ENCODE peak calls at places on chromosomes 7 and 10, in six cellular contexts. O, Q, K, B, G and A are unnamed samples.

GRCh38 chr7:149624006-149624405 is 126.4 kb upstream of the ZNF746 start:
- DNase-seq in Q (peak), B (peak), G (peak), K (no peak), O (peak), A (peak)

GRCh38 chr10:15453462-15453861 is 82.4 kb upstream of the FAM171A1 start:
- DNase-seq in G (no peak), B (no peak), K (no peak), Q (no peak), O (no peak), A (no peak)

GRCh38 chr10:72274730-72275350 is 1.1 kb downstream of the DDIT4 start:
- DNase-seq in B (peak), Q (peak), O (peak), G (peak), K (no peak), A (peak)

GRCh38 chr7:25879799-25880198 is 272.2 kb upstream of the NFE2L3 start:
- DNase-seq in O (no peak), G (no peak), B (no peak), Q (no peak), K (no peak), A (no peak)

GRCh38 chr7:139481364-139481763 is 2.1 kb downstream of the KLRG2 start:
- DNase-seq in G (peak), O (no peak), Q (no peak), K (no peak), B (no peak), A (no peak)

GRCh38 chr7:135755351-135755753 is 6.7 kb upstream of the FAM180A start:
- DNase-seq in Q (no peak), O (no peak), G (no peak), K (no peak), B (no peak), A (peak)

GRCh38 chr7:116671681-116672595 is at the start of gene MET:
- DNase-seq in G (peak), Q (peak), K (peak), B (peak), O (peak), A (peak)

GRCh38 chr10:58266003-58266825 is 1.5 kb downstream of the IPMK start:
- DNase-seq in B (no peak), G (peak), O (no peak), Q (no peak), K (no peak), A (no peak)

GRCh38 chr10:80555415-80555814 is 17.7 kb downstream of the SH2D4B start:
- DNase-seq in Q (no peak), B (no peak), G (no peak), K (peak), O (no peak), A (no peak)

GRCh38 chr10:76582536-76582935 is 1055.1 kb downstream of the KCNMA1 start:
- DNase-seq in G (no peak), O (no peak), Q (no peak), B (no peak), K (no peak), A (no peak)

GRCh38 chr10:132066812-132067211 is 1.1 kb downstream of the JAKMIP3 start:
- DNase-seq in O (no peak), K (peak), G (no peak), B (no peak), Q (peak), A (no peak)

GRCh38 chr7:27238979-27239779 is 3.4 kb upstream of the EVX1 start:
- DNase-seq in Q (no peak), G (peak), O (no peak), K (no peak), B (no peak), A (no peak)

GRCh38 chr10:42992957-42993390 is 83.9 kb upstream of the RET start:
- DNase-seq in Q (no peak), B (no peak), O (no peak), G (no peak), K (peak), A (peak)

GRCh38 chr7:54780490-54780889 is 21.5 kb upstream of the SEC61G start:
- DNase-seq in O (no peak), Q (no peak), K (no peak), B (no peak), G (no peak), A (no peak)

GRCh38 chr7:12296051-12296570 is 85.0 kb downstream of the TMEM106B start:
- DNase-seq in Q (no peak), K (no peak), B (no peak), O (no peak), G (no peak), A (no peak)

GRCh38 chr7:70704921-70705346 is 427.0 kb upstream of the GALNT17 start:
- DNase-seq in B (no peak), O (no peak), Q (no peak), K (no peak), G (no peak), A (no peak)

GRCh38 chr10:74932648-74933047 is 106.2 kb downstream of the KAT6B start:
- DNase-seq in Q (peak), O (peak), B (peak), G (no peak), K (no peak), A (peak)

DNA sequence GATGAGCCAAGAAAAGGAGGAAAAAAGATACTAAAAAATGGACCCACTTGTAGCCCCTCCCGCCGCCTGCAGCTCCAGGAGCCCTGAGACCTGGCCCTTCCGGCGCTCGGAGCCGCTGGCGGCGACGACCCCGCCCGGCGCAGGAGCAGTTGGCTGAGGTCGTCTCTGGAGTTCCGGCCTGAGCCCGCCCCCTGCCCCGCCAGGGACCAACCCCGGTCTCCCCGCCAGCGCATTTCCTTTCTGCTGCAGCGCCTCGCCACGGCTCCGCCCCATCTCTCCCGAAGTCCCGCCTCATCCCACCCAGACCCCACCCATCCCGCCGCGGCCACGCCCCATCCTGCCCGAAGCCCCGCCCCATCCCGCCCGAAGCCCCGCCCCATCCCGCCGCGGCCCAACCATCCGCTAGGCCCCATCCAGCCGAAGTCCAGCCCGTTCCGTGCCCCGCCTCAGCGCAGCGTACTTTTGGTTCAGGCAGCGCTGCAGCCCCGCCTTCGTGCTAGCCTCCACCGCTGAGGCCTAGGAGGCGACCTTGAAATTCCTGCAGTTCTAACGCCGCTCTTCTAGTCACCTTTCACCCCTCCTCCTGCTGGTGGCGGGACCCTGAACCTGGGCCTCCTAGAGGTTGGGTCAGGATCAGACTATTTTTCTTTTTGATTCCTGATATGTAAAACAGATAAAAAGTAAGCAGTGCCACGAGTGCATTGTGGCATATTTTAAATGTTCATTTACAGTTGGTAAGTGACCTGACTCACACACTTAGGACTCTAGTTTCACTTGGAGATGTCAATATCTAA is at the start of gene STN1:
- DNase-seq in O (peak), K (peak), B (peak), Q (peak), G (peak), A (peak)
- TF ChIP-seq EP300 in O (no peak), K (no peak), B (peak), Q (peak), G (peak), A (no peak)

GRCh38 chr10:63630085-63630927 is 109.1 kb downstream of the REEP3 start:
- DNase-seq in B (peak), G (peak), Q (peak), O (peak), K (peak), A (peak)
- TF ChIP-seq EP300 in B (no peak), G (no peak), Q (peak), O (peak), K (no peak), A (peak)

GRCh38 chr10:127018298-127018650 is 113.0 kb downstream of the DOCK1 start:
- DNase-seq in B (no peak), G (no peak), Q (no peak), O (no peak), K (no peak), A (no peak)
- TF ChIP-seq EP300 in B (no peak), G (no peak), Q (no peak), O (no peak), K (no peak), A (no peak)

DNA sequence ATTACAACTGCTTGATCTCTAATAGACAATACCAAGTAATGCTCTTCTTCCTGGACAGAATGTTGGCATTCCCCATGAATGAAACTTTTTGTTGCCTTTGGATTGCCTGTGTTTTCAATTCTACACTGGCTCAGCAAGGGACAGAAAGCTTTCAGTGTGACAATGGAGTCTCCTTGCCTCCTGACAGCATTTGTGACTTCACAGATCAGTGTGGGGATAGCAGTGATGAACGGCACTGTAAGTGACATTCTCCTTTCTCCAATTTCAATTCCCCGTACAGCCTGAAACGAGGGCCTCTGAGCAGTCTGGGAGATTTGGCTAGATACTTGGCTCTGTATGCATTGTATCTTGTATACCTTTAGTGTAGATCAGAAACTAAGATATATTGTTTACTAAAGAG is 300 bp downstream of the MALRD1 start:
- DNase-seq in G (no peak), B (no peak), Q (no peak), K (no peak), O (no peak), A (no peak)
- TF ChIP-seq EP300 in G (no peak), B (no peak), Q (no peak), K (no peak), O (no peak), A (no peak)

GRCh38 chr10:91220194-91220953 is at the start of gene PCGF5:
- DNase-seq in K (peak), G (peak), Q (peak), B (peak), O (peak), A (peak)
- TF ChIP-seq EP300 in K (no peak), G (peak), Q (no peak), B (no peak), O (no peak), A (no peak)

GRCh38 chr7:56053379-56053778 is 1.8 kb downstream of the CCT6A start:
- DNase-seq in Q (no peak), G (no peak), O (no peak), B (no peak), K (no peak), A (no peak)

GRCh38 chr7:56051053-56051338 is 248 bp downstream of the PSPH start:
- DNase-seq in B (no peak), Q (no peak), O (no peak), K (no peak), G (no peak), A (no peak)

GRCh38 chr7:56053993-56054392 is 2.4 kb downstream of the CCT6A start:
- DNase-seq in O (no peak), K (no peak), Q (no peak), G (no peak), B (no peak), A (no peak)

GRCh38 chr7:56048245-56048644 is 3.0 kb downstream of the PSPH start:
- DNase-seq in B (no peak), G (no peak), K (no peak), Q (no peak), O (no peak), A (no peak)

DNA sequence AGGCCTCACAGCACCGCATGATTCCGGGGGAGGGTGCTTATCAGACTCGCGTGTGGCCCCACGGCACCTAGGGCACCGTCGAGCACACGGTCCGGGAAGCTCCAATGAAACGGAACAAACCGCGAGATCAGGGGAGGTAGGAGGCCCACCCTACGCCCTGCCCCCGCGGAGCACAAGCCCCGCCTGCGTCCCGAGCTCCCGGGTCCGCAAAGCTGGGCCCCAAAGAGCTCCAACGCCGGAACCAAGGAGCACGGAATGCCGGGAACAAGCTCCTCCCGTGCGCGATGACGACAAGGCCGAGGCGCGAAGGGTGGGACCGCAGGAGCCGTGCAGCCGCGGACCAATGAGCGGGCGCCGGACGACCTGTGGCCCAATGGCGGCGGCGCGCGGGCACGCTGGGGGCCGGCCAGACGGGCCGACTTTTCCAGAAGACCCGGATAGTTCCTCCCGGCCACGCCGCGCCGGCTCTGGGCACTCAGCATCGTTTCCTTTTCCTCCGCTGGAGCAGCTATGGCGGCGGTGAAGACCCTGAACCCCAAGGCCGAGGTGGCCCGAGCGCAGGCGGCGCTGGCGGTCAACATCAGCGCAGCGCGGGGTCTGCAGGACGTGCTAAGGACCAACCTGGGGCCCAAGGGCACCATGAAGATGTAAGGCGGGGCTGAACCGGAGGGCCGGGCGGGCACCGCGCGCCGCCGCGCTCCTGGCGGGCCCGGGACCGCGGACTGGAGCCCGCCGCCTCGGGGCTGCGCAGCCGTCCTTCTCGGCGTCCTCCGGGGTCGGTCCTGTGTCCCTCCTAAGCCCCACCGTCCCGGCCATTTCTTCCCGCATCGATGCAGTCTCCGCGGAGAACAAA is at the start of the genes CCT6A and PSPH:
- DNase-seq in O (peak), Q (peak), G (peak), K (peak), B (peak), A (peak)
- TF ChIP-seq EP300 in O (no peak), Q (peak), G (peak), K (no peak), B (peak), A (peak)

GRCh38 chr7:81175291-81175942 is 256.6 kb upstream of the SEMA3C start:
- DNase-seq in Q (no peak), B (no peak), O (no peak), K (no peak), G (no peak), A (no peak)
- TF ChIP-seq EP300 in Q (no peak), B (no peak), O (no peak), K (no peak), G (no peak), A (no peak)

GRCh38 chr7:20328692-20329091 is 2.0 kb upstream of the ITGB8 start:
- DNase-seq in B (no peak), O (no peak), Q (no peak), G (no peak), K (no peak), A (no peak)

GRCh38 chr7:20331231-20331880 is 656 bp downstream of the ITGB8 start:
- DNase-seq in O (peak), Q (peak), K (peak), B (peak), G (no peak), A (peak)

GRCh38 chr7:20329389-20330175 is 1.1 kb upstream of the ITGB8 start:
- DNase-seq in O (peak), K (no peak), G (peak), B (peak), Q (peak), A (peak)

GRCh38 chr7:20330797-20331230 is at the start of gene ITGB8:
- DNase-seq in G (peak), O (peak), Q (peak), K (peak), B (no peak), A (peak)

DNA sequence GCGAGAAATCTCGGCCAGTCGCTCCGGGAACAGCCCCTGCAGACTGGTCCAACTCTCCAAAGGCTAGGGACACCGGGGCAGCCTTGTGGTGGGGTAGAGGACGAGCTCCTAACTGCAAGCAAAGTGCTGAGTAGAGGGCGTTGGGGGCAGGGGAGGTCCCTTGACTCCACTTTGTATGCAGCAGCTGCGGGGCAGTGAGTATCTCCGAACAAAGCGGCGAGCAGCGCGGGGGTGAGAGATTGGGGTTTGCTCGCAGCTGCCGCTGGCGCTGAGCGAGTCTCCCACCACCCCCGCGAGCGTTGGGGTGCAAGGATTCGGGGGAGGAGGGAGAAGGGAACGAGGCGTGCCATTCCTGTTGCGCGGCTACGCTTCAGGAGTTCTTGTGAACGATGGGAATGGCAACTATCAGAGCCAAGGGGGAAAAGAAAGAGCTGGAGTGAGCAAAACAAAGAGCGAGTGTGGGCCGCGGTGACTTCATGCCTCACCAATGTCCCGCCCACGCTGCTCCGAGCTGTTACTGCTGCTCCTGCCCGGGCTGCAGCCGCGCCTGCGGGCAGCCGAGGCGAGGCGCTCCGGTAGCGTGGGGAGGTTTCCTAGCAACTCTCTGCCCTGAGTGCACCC is 414 bp upstream of the ITGB8 start:
- DNase-seq in O (peak), K (peak), Q (peak), G (peak), B (peak), A (peak)
- TF ChIP-seq EP300 in O (no peak), K (no peak), Q (no peak), G (no peak), B (no peak), A (no peak)

GRCh38 chr10:108378779-108379178 is 1214.3 kb upstream of the SORCS1 start:
- DNase-seq in K (no peak), B (no peak), O (no peak), G (no peak), Q (no peak), A (no peak)

GRCh38 chr10:108374991-108375390 is 1210.5 kb upstream of the SORCS1 start:
- DNase-seq in B (no peak), K (no peak), G (no peak), Q (no peak), O (no peak), A (no peak)

GRCh38 chr10:108375691-108376090 is 1211.2 kb upstream of the SORCS1 start:
- DNase-seq in G (no peak), B (no peak), O (no peak), K (no peak), Q (no peak), A (no peak)
- TF ChIP-seq EP300 in G (no peak), B (no peak), O (no peak), K (no peak), Q (no peak), A (no peak)

GRCh38 chr7:137933270-137934017 is 68.4 kb downstream of the CREB3L2 start:
- DNase-seq in Q (no peak), K (peak), B (peak), G (peak), O (no peak), A (peak)

GRCh38 chr7:137930616-137931015 is 71.3 kb downstream of the CREB3L2 start:
- DNase-seq in B (no peak), Q (no peak), G (no peak), O (no peak), K (no peak), A (no peak)

GRCh38 chr7:137931823-137932222 is 70.1 kb downstream of the CREB3L2 start:
- DNase-seq in B (no peak), O (no peak), Q (no peak), G (no peak), K (no peak), A (no peak)

GRCh38 chr7:137934176-137934826 is 67.6 kb downstream of the CREB3L2 start:
- DNase-seq in K (no peak), G (no peak), O (no peak), B (no peak), Q (no peak), A (no peak)

GRCh38 chr7:137932881-137933269 is 69.0 kb downstream of the CREB3L2 start:
- DNase-seq in O (no peak), K (no peak), G (no peak), B (no peak), Q (peak), A (no peak)
- TF ChIP-seq EP300 in O (no peak), K (no peak), G (peak), B (no peak), Q (no peak), A (no peak)